ENCODE peak calls at places on chromosomes 2 and 18, in six cellular contexts. P, Y, D, M, W and C are unnamed samples.

GRCh38 chr2:55364189-55365055 is 55.2 kb downstream of the CCDC88A start:
- DNase-seq in W (peak), M (no peak), D (no peak), Y (no peak), P (no peak), C (peak)

GRCh38 chr2:239880396-239880795 is 144.7 kb downstream of the NDUFA10 start:
- DNase-seq in M (no peak), D (no peak), Y (no peak), W (no peak), P (no peak), C (no peak)

GRCh38 chr2:222433381-222434173 is 9.2 kb downstream of the SGPP2 start:
- DNase-seq in W (no peak), Y (no peak), P (no peak), D (peak), M (no peak), C (no peak)

GRCh38 chr2:23484163-23484740 is 99.3 kb downstream of the KLHL29 start:
- DNase-seq in P (no peak), M (no peak), Y (no peak), W (no peak), D (peak), C (no peak)

GRCh38 chr2:73285162-73285739 is 973 bp upstream of the FBXO41 start:
- DNase-seq in D (no peak), Y (no peak), W (no peak), M (no peak), P (no peak), C (no peak)

GRCh38 chr2:211737282-211737681 is 801.3 kb downstream of the ERBB4 start:
- DNase-seq in D (no peak), M (no peak), Y (no peak), P (no peak), W (peak), C (no peak)

GRCh38 chr2:43024515-43024962 is 201.9 kb downstream of the ZFP36L2 start:
- DNase-seq in P (peak), W (peak), M (peak), Y (no peak), D (no peak), C (peak)

GRCh38 chr2:190537765-190538164 is 3.2 kb upstream of the NEMP2 start:
- DNase-seq in Y (no peak), D (no peak), W (no peak), P (no peak), M (no peak), C (no peak)

GRCh38 chr2:9696731-9697130 is 65.9 kb upstream of the YWHAQ start:
- DNase-seq in Y (no peak), P (no peak), M (no peak), W (no peak), D (no peak), C (no peak)

GRCh38 chr2:235149736-235150135 is 197.9 kb downstream of the SH3BP4 start:
- DNase-seq in D (no peak), W (no peak), Y (no peak), M (no peak), P (no peak), C (no peak)

GRCh38 chr2:15776629-15776919 is 163.8 kb upstream of the MYCN start:
- DNase-seq in D (no peak), P (no peak), Y (no peak), M (no peak), W (no peak), C (no peak)

GRCh38 chr2:9558948-9559381 is 3.3 kb upstream of the ADAM17 start:
- DNase-seq in M (no peak), D (no peak), P (no peak), Y (no peak), W (no peak), C (no peak)

GRCh38 chr2:195613922-195614321 is 43.1 kb upstream of the SLC39A10 start:
- DNase-seq in D (no peak), M (no peak), Y (no peak), W (no peak), P (no peak), C (no peak)

GRCh38 chr2:893311-893710 is 57.3 kb upstream of the SNTG2 start:
- DNase-seq in P (no peak), D (no peak), Y (no peak), M (no peak), W (no peak), C (no peak)

GRCh38 chr2:141423212-141423611 is 707.6 kb downstream of the LRP1B start:
- DNase-seq in W (no peak), D (no peak), M (no peak), Y (no peak), P (no peak), C (no peak)

GRCh38 chr18:11955299-11956029 is 25.8 kb upstream of the IMPA2 start:
- DNase-seq in Y (no peak), D (no peak), W (no peak), M (peak), P (no peak), C (peak)

GRCh38 chr18:46402396-46402795 is 254.6 kb downstream of the LOXHD1 start:
- DNase-seq in W (no peak), M (no peak), Y (no peak), P (no peak), D (no peak), C (no peak)

GRCh38 chr18:43485565-43485964 is 208.3 kb upstream of the SYT4 start:
- DNase-seq in D (no peak), M (no peak), Y (no peak), W (no peak), P (no peak), C (no peak)

GRCh38 chr18:32730620-32731021 is 42.2 kb downstream of the KLHL14 start:
- DNase-seq in D (peak), P (no peak), W (peak), M (no peak), Y (no peak), C (no peak)

GRCh38 chr2:230757476-230757875 is 44.8 kb downstream of the CAB39 start:
- DNase-seq in D (no peak), P (no peak), Y (no peak), M (no peak), W (peak), C (no peak)

GRCh38 chr2:37652199-37652640 is 19.2 kb downstream of the CDC42EP3 start:
- DNase-seq in W (no peak), Y (no peak), M (no peak), P (no peak), D (no peak), C (no peak)

GRCh38 chr2:136117391-136117841 is 533 bp downstream of the CXCR4 start:
- DNase-seq in D (no peak), W (peak), Y (peak), M (peak), P (peak), C (peak)

GRCh38 chr2:215920244-215921100 is 92.9 kb downstream of the MREG start:
- DNase-seq in P (peak), Y (no peak), M (no peak), W (peak), D (peak), C (peak)

GRCh38 chr2:45353879-45354278 is 257.2 kb downstream of the SRBD1 start:
- DNase-seq in M (no peak), D (no peak), P (no peak), W (peak), Y (no peak), C (no peak)

GRCh38 chr2:15582645-15583340 is 8.9 kb upstream of the DDX1 start:
- DNase-seq in P (no peak), Y (no peak), M (no peak), D (no peak), W (no peak), C (no peak)

GRCh38 chr2:98730053-98730850 is 680 bp downstream of the MGAT4A start:
- DNase-seq in Y (peak), D (peak), M (peak), W (peak), P (peak), C (peak)

GRCh38 chr2:40164736-40165502 is 287.0 kb downstream of the SLC8A1 start:
- DNase-seq in Y (no peak), M (no peak), P (no peak), W (no peak), D (peak), C (peak)

GRCh38 chr2:195658541-195658890 is 1.5 kb downstream of the SLC39A10 start:
- DNase-seq in M (no peak), Y (no peak), D (peak), P (peak), W (no peak), C (no peak)

GRCh38 chr18:75204262-75204977 is 4.5 kb downstream of the PTGR3 start:
- DNase-seq in P (no peak), D (no peak), M (peak), W (no peak), Y (no peak), C (peak)

GRCh38 chr2:209876211-209876610 is 104.6 kb downstream of the UNC80 start:
- DNase-seq in P (no peak), W (no peak), D (peak), M (no peak), Y (no peak), C (no peak)

GRCh38 chr2:241777686-241778627 is 1.3 kb downstream of the GAL3ST2 start:
- DNase-seq in W (no peak), P (no peak), Y (no peak), M (peak), D (no peak), C (no peak)

GRCh38 chr2:215332876-215333600 is 21.2 kb downstream of the ATIC start:
- DNase-seq in W (no peak), Y (no peak), P (no peak), D (no peak), M (no peak), C (no peak)

GRCh38 chr2:218979846-218980738 is 4.9 kb downstream of the FEV start:
- DNase-seq in P (peak), Y (peak), D (peak), M (peak), W (peak), C (peak)